ENCODE peak calls at places on chromosomes 2 and 18, in four cellular contexts. N, R, A and B are unnamed samples.

GRCh38 chr2:97739893-97740245 is 26.5 kb downstream of the ZAP70 start:
- DNase-seq in N (no peak), A (no peak), R (no peak), B (no peak)

GRCh38 chr2:240856151-240856980 is 12.3 kb upstream of the AGXT start:
- DNase-seq in R (no peak), A (no peak), N (no peak), B (no peak)

GRCh38 chr18:79411614-79412526 is 16.1 kb downstream of the NFATC1 start:
- DNase-seq in R (no peak), N (no peak), A (no peak), B (no peak)

GRCh38 chr2:86383844-86384243 is 46.4 kb upstream of the REEP1 start:
- DNase-seq in N (no peak), R (peak), A (no peak), B (no peak)

GRCh38 chr18:33264566-33264965 is 176.0 kb downstream of the CCDC178 start:
- DNase-seq in R (no peak), A (peak), N (no peak), B (no peak)

GRCh38 chr18:44917865-44918476 is 237.3 kb downstream of the SETBP1 start:
- DNase-seq in R (no peak), A (no peak), N (no peak), B (no peak)

GRCh38 chr2:240358080-240358479 is 77.4 kb upstream of the GPC1 start:
- DNase-seq in A (no peak), R (no peak), N (no peak), B (peak)

GRCh38 chr2:170307988-170308387 is 130.0 kb downstream of the MYO3B start:
- DNase-seq in R (no peak), N (no peak), A (no peak), B (no peak)

GRCh38 chr2:164920430-164920829 is 34.9 kb downstream of the SLC38A11 start:
- DNase-seq in R (peak), A (no peak), N (no peak), B (no peak)

GRCh38 chr2:38293152-38293865 is 83.8 kb downstream of the ATL2 start:
- DNase-seq in A (no peak), N (no peak), R (peak), B (no peak)

GRCh38 chr2:196168181-196168580 is 3.2 kb downstream of the STK17B start:
- DNase-seq in A (no peak), N (no peak), R (peak), B (no peak)

GRCh38 chr2:25817630-25818029 is 60.7 kb downstream of the ASXL2 start:
- DNase-seq in A (no peak), N (no peak), R (no peak), B (no peak)

GRCh38 chr2:134866498-134867099 is 28.2 kb downstream of the ACMSD start:
- DNase-seq in R (peak), N (no peak), A (no peak), B (no peak)

GRCh38 chr18:32771871-32772499 is 838 bp downstream of the KLHL14 start:
- DNase-seq in N (no peak), R (no peak), A (peak), B (no peak)

GRCh38 chr2:201779996-201780673 is 598 bp downstream of the ALS2 start:
- DNase-seq in N (no peak), A (no peak), R (no peak), B (no peak)

GRCh38 chr2:40451926-40452605 is at the start of gene SLC8A1:
- DNase-seq in A (peak), R (peak), N (peak), B (no peak)

GRCh38 chr2:105746177-105747080 is 1.7 kb downstream of the NCK2 start:
- DNase-seq in N (peak), R (no peak), A (peak), B (peak)

GRCh38 chr2:16664052-16664731 is 1.4 kb downstream of the CYRIA start:
- DNase-seq in A (peak), R (peak), N (peak), B (no peak)

GRCh38 chr2:18455256-18455862 is 105.1 kb downstream of the RDH14 start:
- DNase-seq in A (peak), R (peak), N (no peak), B (peak)

GRCh38 chr18:74412106-74412880 is 44.8 kb downstream of the DIPK1C start:
- DNase-seq in A (no peak), N (no peak), R (no peak), B (no peak)

GRCh38 chr18:816088-816653 is 4.1 kb upstream of the YES1 start:
- DNase-seq in R (no peak), A (no peak), N (no peak), B (no peak)

GRCh38 chr18:55048892-55049291 is 89.6 kb upstream of the CCDC68 start:
- DNase-seq in N (no peak), R (peak), A (no peak), B (no peak)

GRCh38 chr2:191100216-191100615 is 50.6 kb downstream of the STAT4 start:
- DNase-seq in R (no peak), N (no peak), A (no peak), B (no peak)

GRCh38 chr2:225466891-225467604 is 67.5 kb downstream of the NYAP2 start:
- DNase-seq in A (no peak), R (no peak), N (no peak), B (no peak)

GRCh38 chr2:42848726-42849290 is 56.4 kb upstream of the HAAO start:
- DNase-seq in N (no peak), R (no peak), A (no peak), B (no peak)

GRCh38 chr2:42848270-42848669 is 55.9 kb upstream of the HAAO start:
- DNase-seq in N (no peak), R (no peak), A (no peak), B (no peak)

GRCh38 chr2:42847596-42848151 is 55.3 kb upstream of the HAAO start:
- DNase-seq in A (no peak), R (no peak), N (no peak), B (no peak)

GRCh38 chr2:42850016-42850805 is 57.8 kb upstream of the HAAO start:
- DNase-seq in N (no peak), R (no peak), A (no peak), B (no peak)

GRCh38 chr2:42849311-42849710 is 56.9 kb upstream of the HAAO start:
- DNase-seq in N (no peak), R (no peak), A (no peak), B (no peak)
- H3K27ac ChIP-seq in N (no peak), R (no peak), A (no peak), B (no peak)

GRCh38 chr2:171999604-172000469 is at the start of gene METAP1D:
- DNase-seq in A (peak), R (peak), N (peak), B (peak)
- H3K27ac ChIP-seq in A (no peak), R (peak), N (no peak), B (peak)

DNA sequence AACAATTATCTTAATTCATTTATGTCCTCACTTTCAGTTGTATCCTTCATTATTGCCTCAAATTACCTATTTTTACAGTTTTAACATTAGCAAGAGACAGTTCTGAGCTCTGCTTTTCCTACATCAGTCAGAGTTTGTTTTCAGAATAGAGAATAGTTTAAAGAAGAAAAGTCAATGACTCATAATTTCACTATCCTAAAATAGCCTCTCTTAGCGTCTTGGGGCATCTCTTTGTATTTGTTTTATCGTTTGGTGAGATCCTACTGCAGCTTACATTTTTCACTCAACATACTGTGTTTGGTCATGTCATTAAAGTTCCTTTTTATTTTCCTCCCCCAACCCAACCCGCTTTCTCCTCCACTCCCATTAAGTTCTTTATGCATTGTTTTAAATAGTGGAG is 3.8 kb downstream of the SEC11C start:
- DNase-seq in R (peak), N (no peak), A (no peak), B (no peak)
- H3K27ac ChIP-seq in R (no peak), N (no peak), A (no peak), B (no peak)

DNA sequence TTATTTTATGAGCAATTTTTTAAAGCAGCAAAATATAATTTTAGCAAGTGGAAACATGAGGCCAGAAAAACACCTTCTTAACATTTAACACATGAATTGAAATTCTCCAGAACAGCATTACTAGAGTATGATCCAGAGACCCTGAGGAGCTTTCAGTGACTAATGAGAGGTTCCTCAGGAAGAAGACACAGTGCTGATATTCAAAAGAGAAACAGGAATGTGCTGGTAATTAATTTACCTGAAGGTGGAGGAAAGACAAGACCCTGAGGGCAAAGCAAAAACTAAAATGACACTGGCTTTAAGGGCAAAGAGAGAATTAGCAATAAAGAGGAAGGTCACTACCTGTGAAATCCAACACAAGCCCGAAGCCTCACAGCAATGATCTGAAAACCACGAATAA is 97.0 kb downstream of the CDH2 start:
- DNase-seq in N (no peak), R (no peak), A (no peak), B (no peak)
- H3K27ac ChIP-seq in N (no peak), R (no peak), A (peak), B (no peak)